ENCODE peak calls at places on chromosomes 13 and 19, in nine cellular contexts. One of them, this sample, is unnamed.

GRCh38 chr19:52988506-52988905 is 25.2 kb upstream of the ERVV-1 start:
- DNase-seq in HCT116: no peak
- DNase-seq in ovary: no peak
- DNase-seq in heart left ventricle: no peak
- DNase-seq in lower leg skin: no peak
- DNase-seq in adrenal gland: no peak
- DNase-seq in K562: no peak
- DNase-seq in breast epithelium: no peak
- DNase-seq in Peyer's patch: no peak
- DNase-seq in this sample: no peak

GRCh38 chr13:40963927-40964326 is 55.2 kb downstream of the ELF1 start:
- DNase-seq in lower leg skin: no peak
- DNase-seq in ovary: no peak
- DNase-seq in adrenal gland: no peak
- DNase-seq in heart left ventricle: no peak
- DNase-seq in K562: no peak
- DNase-seq in Peyer's patch: no peak
- DNase-seq in breast epithelium: no peak
- DNase-seq in HCT116: peak
- DNase-seq in this sample: no peak

GRCh38 chr13:86909318-86909717 is 761.9 kb upstream of the SLITRK5 start:
- DNase-seq in heart left ventricle: no peak
- DNase-seq in lower leg skin: no peak
- DNase-seq in K562: peak
- DNase-seq in breast epithelium: no peak
- DNase-seq in Peyer's patch: no peak
- DNase-seq in ovary: no peak
- DNase-seq in HCT116: no peak
- DNase-seq in adrenal gland: no peak
- DNase-seq in this sample: no peak

GRCh38 chr13:49791214-49791752 is 1.2 kb downstream of the KPNA3 start:
- DNase-seq in K562: peak
- DNase-seq in adrenal gland: no peak
- DNase-seq in breast epithelium: no peak
- DNase-seq in ovary: no peak
- DNase-seq in lower leg skin: no peak
- DNase-seq in heart left ventricle: no peak
- DNase-seq in HCT116: no peak
- DNase-seq in Peyer's patch: no peak
- DNase-seq in this sample: peak

GRCh38 chr19:49339364-49340068 is 4.3 kb downstream of the CD37 start:
- DNase-seq in Peyer's patch: peak
- DNase-seq in HCT116: no peak
- DNase-seq in lower leg skin: peak
- DNase-seq in breast epithelium: peak
- DNase-seq in ovary: peak
- DNase-seq in K562: peak
- DNase-seq in adrenal gland: peak
- DNase-seq in heart left ventricle: peak
- DNase-seq in this sample: no peak

GRCh38 chr19:47703301-47703700 is 9.9 kb upstream of the EHD2 start:
- DNase-seq in HCT116: no peak
- DNase-seq in adrenal gland: no peak
- DNase-seq in lower leg skin: no peak
- DNase-seq in Peyer's patch: no peak
- DNase-seq in heart left ventricle: no peak
- DNase-seq in breast epithelium: no peak
- DNase-seq in K562: no peak
- DNase-seq in ovary: no peak
- DNase-seq in this sample: no peak

GRCh38 chr19:11203194-11204075 is 6.1 kb upstream of the KANK2 start:
- DNase-seq in adrenal gland: peak
- DNase-seq in HCT116: no peak
- DNase-seq in lower leg skin: peak
- DNase-seq in breast epithelium: peak
- DNase-seq in heart left ventricle: peak
- DNase-seq in K562: peak
- DNase-seq in ovary: peak
- DNase-seq in Peyer's patch: peak
- DNase-seq in this sample: peak

GRCh38 chr13:94993608-94994007 is 281.3 kb upstream of the SOX21 start:
- DNase-seq in lower leg skin: no peak
- DNase-seq in adrenal gland: no peak
- DNase-seq in ovary: no peak
- DNase-seq in K562: no peak
- DNase-seq in breast epithelium: no peak
- DNase-seq in Peyer's patch: no peak
- DNase-seq in heart left ventricle: no peak
- DNase-seq in HCT116: no peak
- DNase-seq in this sample: no peak

GRCh38 chr19:40702337-40703012 is 12.0 kb upstream of the NUMBL start:
- DNase-seq in ovary: no peak
- DNase-seq in heart left ventricle: peak
- DNase-seq in lower leg skin: no peak
- DNase-seq in HCT116: no peak
- DNase-seq in breast epithelium: no peak
- DNase-seq in K562: peak
- DNase-seq in adrenal gland: no peak
- DNase-seq in Peyer's patch: no peak
- DNase-seq in this sample: peak

GRCh38 chr13:98965325-98965724 is 12.5 kb downstream of the DOCK9 start:
- DNase-seq in HCT116: no peak
- DNase-seq in heart left ventricle: no peak
- DNase-seq in Peyer's patch: no peak
- DNase-seq in adrenal gland: no peak
- DNase-seq in breast epithelium: no peak
- DNase-seq in lower leg skin: no peak
- DNase-seq in ovary: no peak
- DNase-seq in K562: no peak
- DNase-seq in this sample: no peak

GRCh38 chr13:51221108-51221507 is 1.1 kb upstream of the FAM124A start:
- DNase-seq in lower leg skin: no peak
- DNase-seq in HCT116: no peak
- DNase-seq in K562: no peak
- DNase-seq in adrenal gland: no peak
- DNase-seq in Peyer's patch: no peak
- DNase-seq in breast epithelium: no peak
- DNase-seq in ovary: no peak
- DNase-seq in heart left ventricle: no peak
- DNase-seq in this sample: no peak

GRCh38 chr13:51223284-51224270 is 1.4 kb downstream of the FAM124A start:
- DNase-seq in adrenal gland: no peak
- DNase-seq in K562: no peak
- DNase-seq in lower leg skin: no peak
- DNase-seq in breast epithelium: no peak
- DNase-seq in HCT116: no peak
- DNase-seq in Peyer's patch: no peak
- DNase-seq in ovary: no peak
- DNase-seq in heart left ventricle: peak
- DNase-seq in this sample: no peak

GRCh38 chr13:51220706-51221105 is 1.5 kb upstream of the FAM124A start:
- DNase-seq in adrenal gland: no peak
- DNase-seq in Peyer's patch: no peak
- DNase-seq in lower leg skin: no peak
- DNase-seq in K562: no peak
- DNase-seq in breast epithelium: no peak
- DNase-seq in heart left ventricle: no peak
- DNase-seq in HCT116: no peak
- DNase-seq in ovary: no peak
- DNase-seq in this sample: no peak

GRCh38 chr13:51222510-51223283 is 499 bp downstream of the FAM124A start:
- DNase-seq in HCT116: no peak
- DNase-seq in heart left ventricle: no peak
- DNase-seq in K562: no peak
- DNase-seq in breast epithelium: no peak
- DNase-seq in ovary: no peak
- DNase-seq in lower leg skin: no peak
- DNase-seq in adrenal gland: no peak
- DNase-seq in Peyer's patch: no peak
- DNase-seq in this sample: no peak

DNA sequence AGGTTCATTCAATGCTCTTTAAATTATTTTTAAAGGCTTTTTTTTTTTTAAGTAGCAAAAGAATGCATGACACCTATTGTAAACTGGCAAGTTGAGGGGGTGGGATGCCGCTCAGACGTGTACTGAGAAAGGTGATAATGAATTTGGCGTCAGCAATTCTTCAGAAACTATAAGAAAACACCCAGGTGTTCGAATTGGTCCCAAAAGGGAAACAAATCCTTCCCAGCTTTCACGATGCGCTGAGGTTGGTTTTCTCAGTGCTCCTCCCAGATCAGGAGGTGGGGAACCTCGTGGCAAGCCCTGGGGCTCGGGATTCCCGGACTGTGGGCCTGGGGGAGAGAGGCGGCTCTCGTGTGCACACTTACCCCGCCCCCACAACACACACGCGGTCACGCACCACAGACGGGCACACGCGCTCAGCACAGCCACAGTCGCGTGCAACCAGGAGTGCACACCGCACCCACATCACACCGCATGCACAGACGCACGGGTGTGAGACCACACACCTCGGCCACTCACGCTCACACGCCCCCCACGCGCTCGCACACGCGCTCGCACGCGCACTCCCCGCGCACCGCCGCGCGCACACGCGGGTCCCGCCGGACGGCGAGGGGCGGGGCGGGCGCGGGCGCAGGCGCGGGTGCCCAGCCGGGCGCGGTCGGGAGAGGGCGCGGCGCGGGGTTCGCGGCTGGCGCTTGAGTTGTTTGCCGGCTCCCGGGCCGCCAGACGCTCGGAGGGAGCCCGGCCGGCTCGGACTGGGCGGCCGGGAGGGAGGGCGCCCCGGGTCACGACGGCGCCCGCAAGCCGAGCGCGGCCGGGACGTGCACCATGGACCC is at the start of gene FAM124A:
- DNase-seq in ovary: peak
- DNase-seq in breast epithelium: no peak
- DNase-seq in heart left ventricle: peak
- DNase-seq in lower leg skin: peak
- DNase-seq in K562: peak
- DNase-seq in HCT116: peak
- DNase-seq in Peyer's patch: no peak
- DNase-seq in adrenal gland: peak
- DNase-seq in this sample: peak
- TF ChIP-seq POLR2A in ovary: no peak
- TF ChIP-seq POLR2A in breast epithelium: no peak
- TF ChIP-seq POLR2A in heart left ventricle: peak
- TF ChIP-seq POLR2A in lower leg skin: no peak
- TF ChIP-seq POLR2A in K562: no peak
- TF ChIP-seq POLR2A in HCT116: no peak
- TF ChIP-seq POLR2A in Peyer's patch: no peak
- TF ChIP-seq POLR2A in adrenal gland: peak
- TF ChIP-seq POLR2A in this sample: no peak

DNA sequence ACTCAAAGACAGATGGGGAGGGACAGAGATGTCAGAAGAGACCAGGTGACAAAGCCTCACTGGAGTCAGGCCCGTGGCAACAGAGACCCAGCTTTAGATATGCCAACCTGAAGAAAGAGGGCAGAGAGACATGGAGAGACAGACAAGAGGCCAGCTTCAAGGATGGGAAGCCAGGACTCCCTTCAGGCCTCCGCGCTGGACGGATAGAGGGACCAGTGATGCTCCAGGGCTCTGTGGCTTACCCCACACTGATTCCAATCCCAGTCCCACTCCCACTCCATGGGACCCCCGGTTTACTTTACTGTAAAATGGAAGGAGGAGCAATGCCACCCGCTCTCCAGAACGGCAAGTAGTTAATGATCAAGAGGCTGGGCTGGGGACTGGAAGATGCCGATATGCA is 1.7 kb upstream of the ETV2 start:
- DNase-seq in ovary: no peak
- DNase-seq in lower leg skin: no peak
- DNase-seq in K562: no peak
- DNase-seq in Peyer's patch: no peak
- DNase-seq in breast epithelium: no peak
- DNase-seq in HCT116: no peak
- DNase-seq in adrenal gland: no peak
- DNase-seq in heart left ventricle: no peak
- DNase-seq in this sample: no peak
- TF ChIP-seq POLR2A in ovary: no peak
- TF ChIP-seq POLR2A in lower leg skin: no peak
- TF ChIP-seq POLR2A in K562: no peak
- TF ChIP-seq POLR2A in Peyer's patch: no peak
- TF ChIP-seq POLR2A in breast epithelium: no peak
- TF ChIP-seq POLR2A in HCT116: no peak
- TF ChIP-seq POLR2A in adrenal gland: no peak
- TF ChIP-seq POLR2A in heart left ventricle: no peak
- TF ChIP-seq POLR2A in this sample: no peak

DNA sequence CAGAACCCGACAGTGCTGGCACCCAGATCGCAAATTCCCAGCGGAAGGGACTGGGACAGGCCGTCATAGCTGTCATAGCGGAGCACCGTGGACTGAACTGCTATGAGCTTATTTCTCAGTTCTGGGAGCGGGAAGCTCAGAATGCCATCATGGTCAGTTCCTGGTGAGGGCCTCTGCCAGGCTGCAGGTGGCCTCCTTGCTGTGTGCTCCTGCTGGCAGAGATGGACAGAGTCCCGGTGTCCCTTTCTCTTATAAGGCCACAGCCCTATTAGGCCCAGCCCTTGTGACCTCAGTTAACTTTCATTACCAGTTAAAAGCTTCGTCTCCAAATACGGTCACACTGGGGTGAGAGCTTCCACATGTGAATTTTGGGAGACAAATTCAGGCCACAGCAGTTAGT is 4.6 kb downstream of the ZNF444 start:
- DNase-seq in Peyer's patch: no peak
- DNase-seq in heart left ventricle: no peak
- DNase-seq in HCT116: no peak
- DNase-seq in breast epithelium: no peak
- DNase-seq in ovary: no peak
- DNase-seq in K562: no peak
- DNase-seq in adrenal gland: no peak
- DNase-seq in lower leg skin: no peak
- DNase-seq in this sample: no peak
- TF ChIP-seq POLR2A in Peyer's patch: no peak
- TF ChIP-seq POLR2A in heart left ventricle: no peak
- TF ChIP-seq POLR2A in HCT116: no peak
- TF ChIP-seq POLR2A in breast epithelium: no peak
- TF ChIP-seq POLR2A in ovary: no peak
- TF ChIP-seq POLR2A in K562: no peak
- TF ChIP-seq POLR2A in adrenal gland: no peak
- TF ChIP-seq POLR2A in lower leg skin: no peak
- TF ChIP-seq POLR2A in this sample: no peak

GRCh38 chr13:109770436-109770835 is 15.9 kb downstream of the IRS2 start:
- DNase-seq in Peyer's patch: no peak
- DNase-seq in ovary: no peak
- DNase-seq in breast epithelium: no peak
- DNase-seq in adrenal gland: no peak
- DNase-seq in K562: no peak
- DNase-seq in HCT116: no peak
- DNase-seq in heart left ventricle: no peak
- DNase-seq in lower leg skin: no peak
- DNase-seq in this sample: no peak
- TF ChIP-seq POLR2A in Peyer's patch: no peak
- TF ChIP-seq POLR2A in ovary: no peak
- TF ChIP-seq POLR2A in breast epithelium: no peak
- TF ChIP-seq POLR2A in adrenal gland: no peak
- TF ChIP-seq POLR2A in K562: no peak
- TF ChIP-seq POLR2A in HCT116: no peak
- TF ChIP-seq POLR2A in heart left ventricle: no peak
- TF ChIP-seq POLR2A in lower leg skin: no peak
- TF ChIP-seq POLR2A in this sample: no peak

GRCh38 chr13:108269601-108270328 is at the start of gene TNFSF13B:
- DNase-seq in HCT116: no peak
- DNase-seq in lower leg skin: peak
- DNase-seq in Peyer's patch: peak
- DNase-seq in breast epithelium: no peak
- DNase-seq in K562: peak
- DNase-seq in heart left ventricle: peak
- DNase-seq in adrenal gland: peak
- DNase-seq in ovary: peak
- DNase-seq in this sample: peak
- TF ChIP-seq POLR2A in HCT116: no peak
- TF ChIP-seq POLR2A in lower leg skin: no peak
- TF ChIP-seq POLR2A in Peyer's patch: no peak
- TF ChIP-seq POLR2A in breast epithelium: no peak
- TF ChIP-seq POLR2A in K562: no peak
- TF ChIP-seq POLR2A in heart left ventricle: no peak
- TF ChIP-seq POLR2A in adrenal gland: peak
- TF ChIP-seq POLR2A in ovary: no peak
- TF ChIP-seq POLR2A in this sample: no peak